ENCODE peak calls at places on chromosome 19, in five cellular contexts. M is activated CD8-positive, alpha-beta T cell treated with anti-CD3 and anti-CD28 coated beads for 36 hours; O is prostate gland; W is brain microvascular endothelial cell; R is colonic mucosa. F is an unnamed sample.

GRCh38 chr19:15317392-15318011 is 14.8 kb downstream of the BRD4 start:
- DNase-seq in M (no peak), O (no peak), W (peak), R (no peak), F (no peak)

GRCh38 chr19:39506944-39507714 is 7.8 kb upstream of the SELENOV start:
- DNase-seq in M (peak), O (no peak), W (peak), R (peak), F (no peak)

GRCh38 chr19:55133639-55134444 is 15.2 kb downstream of the TNNT1 start:
- DNase-seq in M (no peak), O (no peak), W (no peak), R (no peak), F (no peak)

GRCh38 chr19:10878253-10878652 is 6.9 kb downstream of the CARM1 start:
- DNase-seq in M (peak), O (no peak), W (no peak), R (no peak), F (no peak)

GRCh38 chr19:35661995-35662340 is 4.3 kb upstream of the UPK1A start:
- DNase-seq in M (no peak), O (no peak), W (no peak), R (no peak), F (no peak)

GRCh38 chr19:18306903-18307681 is 15.8 kb downstream of the LSM4 start:
- DNase-seq in M (peak), O (no peak), W (no peak), R (no peak), F (no peak)

GRCh38 chr19:31276831-31277230 is 72.4 kb downstream of the TSHZ3 start:
- DNase-seq in M (no peak), O (no peak), W (no peak), R (no peak), F (no peak)

GRCh38 chr19:53992815-53993214 is 1.4 kb downstream of the CACNG6 start:
- DNase-seq in M (no peak), O (no peak), W (no peak), R (no peak), F (no peak)

GRCh38 chr19:56348289-56348877 is 33.7 kb upstream of the ZSCAN5A start:
- DNase-seq in M (peak), O (no peak), W (peak), R (no peak), F (no peak)
- TF ChIP-seq CTCF in M (peak), O (no peak), W (peak), R (no peak), F (no peak)

GRCh38 chr19:45446944-45447343 is 20.9 kb upstream of the FOSB start:
- DNase-seq in M (no peak), O (peak), W (no peak), R (no peak), F (no peak)

GRCh38 chr19:45448425-45448756 is 19.4 kb upstream of the FOSB start:
- DNase-seq in M (no peak), O (no peak), W (no peak), R (no peak), F (no peak)

GRCh38 chr19:45445139-45445538 is 21.4 kb upstream of the ERCC1 start:
- DNase-seq in M (no peak), O (no peak), W (no peak), R (no peak), F (no peak)

GRCh38 chr19:45444318-45445041 is 20.8 kb upstream of the ERCC1 start:
- DNase-seq in M (peak), O (peak), W (peak), R (peak), F (peak)

DNA sequence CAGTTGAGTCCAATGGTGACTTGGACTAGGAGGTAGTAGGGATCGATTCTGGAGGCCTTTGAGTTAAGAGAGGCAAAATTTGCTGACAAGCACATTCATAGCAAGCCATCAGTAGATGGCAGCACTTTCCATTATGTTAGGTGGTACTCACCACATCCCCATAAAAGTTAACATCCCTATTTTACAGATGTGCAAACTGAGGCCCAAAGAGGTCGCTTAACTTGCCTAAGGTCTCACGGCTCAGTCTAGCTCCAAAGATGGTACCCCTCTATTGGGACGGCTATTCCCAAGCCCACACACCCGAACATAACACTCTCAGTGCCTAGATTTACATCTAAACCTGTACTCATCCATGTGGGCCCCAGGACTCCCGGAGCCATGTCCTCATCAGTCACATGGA is 21.5 kb upstream of the FOSB start:
- DNase-seq in M (peak), O (no peak), W (no peak), R (no peak), F (no peak)
- TF ChIP-seq CTCF in M (peak), O (no peak), W (peak), R (no peak), F (no peak)

DNA sequence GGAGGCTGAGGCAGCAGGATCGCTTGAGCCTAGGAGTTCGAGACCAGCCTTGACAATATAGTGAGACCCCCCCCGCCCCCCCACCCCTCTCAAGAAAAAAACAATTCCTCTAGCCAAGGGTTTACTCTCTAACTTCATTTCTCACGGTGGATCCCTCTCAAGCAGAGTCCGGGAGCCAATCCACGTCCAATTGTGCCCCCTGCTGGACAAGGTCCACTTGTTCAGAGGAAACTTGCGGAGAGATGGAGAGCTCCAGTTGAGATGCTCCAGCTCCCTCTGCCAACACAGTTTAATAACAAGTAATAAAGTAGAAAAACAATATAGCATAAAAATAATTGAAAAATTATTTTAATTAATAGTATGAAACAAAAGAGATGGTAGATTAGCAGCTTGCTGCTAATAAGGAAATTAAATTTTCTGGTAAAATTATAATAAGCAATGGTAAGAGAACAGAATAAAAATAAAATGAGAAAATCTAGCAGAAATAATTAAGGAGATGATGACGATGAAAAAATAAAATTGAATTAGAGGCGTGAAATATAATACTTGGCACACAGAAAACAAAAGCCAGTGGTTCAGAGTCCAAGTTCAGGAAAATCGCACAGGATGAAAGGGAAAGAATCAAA is 14.5 kb upstream of the SIGLEC14 start:
- DNase-seq in M (peak), O (peak), W (peak), R (peak), F (peak)
- TF ChIP-seq CTCF in M (peak), O (no peak), W (peak), R (peak), F (no peak)

GRCh38 chr19:49801966-49802661 is 11.0 kb downstream of the FUZ start:
- DNase-seq in M (no peak), O (peak), W (peak), R (peak), F (peak)
- TF ChIP-seq CTCF in M (no peak), O (peak), W (peak), R (no peak), F (no peak)

DNA sequence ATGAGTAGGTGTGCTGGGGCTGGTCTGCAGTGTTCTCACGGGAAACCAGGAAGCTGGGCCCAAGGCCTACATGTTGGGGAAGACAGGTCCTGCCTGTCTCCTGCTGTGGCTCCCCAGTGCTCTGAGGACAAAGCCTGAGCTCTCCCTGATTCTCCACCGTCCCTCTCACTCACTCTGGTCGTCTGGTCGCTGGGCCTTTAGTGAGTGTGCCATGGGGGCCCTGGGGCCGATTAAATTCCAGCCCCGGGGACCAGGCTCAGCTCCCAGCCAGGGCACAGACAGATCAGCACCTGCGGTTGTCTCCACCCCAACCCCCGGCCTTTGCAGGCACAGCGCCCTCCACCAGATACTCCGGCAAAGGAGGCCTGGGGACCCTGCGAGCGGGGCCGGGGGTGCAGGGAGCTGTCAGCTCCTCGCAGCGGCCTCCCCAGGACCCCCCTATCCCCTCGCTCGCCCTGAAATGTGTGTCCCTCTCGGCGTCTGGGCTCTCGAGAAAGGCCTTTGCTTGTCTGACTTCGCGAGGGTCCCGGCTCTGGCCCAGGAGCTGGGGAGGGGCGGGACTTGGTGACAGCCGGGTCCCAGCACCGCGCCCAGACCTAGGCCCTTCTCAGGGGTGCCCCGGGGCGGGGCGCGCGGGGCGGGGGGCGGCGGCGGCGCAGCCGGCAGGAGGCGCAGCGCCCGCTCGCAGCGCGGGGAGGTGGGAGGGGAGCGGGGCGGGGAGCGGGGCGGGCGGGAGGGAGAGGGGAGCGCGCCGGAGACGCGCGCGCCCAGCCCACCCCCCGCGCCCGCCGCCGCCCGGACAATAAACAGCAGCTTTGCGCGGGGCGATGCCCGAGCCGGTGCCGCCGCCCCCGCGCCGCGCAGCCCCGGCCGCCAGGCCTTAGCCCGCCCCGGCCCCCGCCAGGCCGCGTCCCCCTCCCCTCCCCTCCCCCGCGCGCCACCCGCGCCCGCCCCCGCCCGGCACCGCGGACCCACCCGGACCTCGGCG is at the start of gene PALM:
- DNase-seq in M (no peak), O (peak), W (no peak), R (no peak), F (no peak)
- TF ChIP-seq CTCF in M (no peak), O (peak), W (no peak), R (no peak), F (no peak)

GRCh38 chr19:3492919-3493318 is 7.6 kb downstream of the DOHH start:
- DNase-seq in M (no peak), O (no peak), W (no peak), R (no peak), F (no peak)

GRCh38 chr19:3494051-3494450 is 6.4 kb downstream of the DOHH start:
- DNase-seq in M (peak), O (no peak), W (no peak), R (no peak), F (no peak)

GRCh38 chr19:3491396-3492119 is 8.3 kb upstream of the SMIM44 start:
- DNase-seq in M (no peak), O (no peak), W (no peak), R (no peak), F (no peak)

GRCh38 chr19:3493651-3494050 is 6.8 kb downstream of the DOHH start:
- DNase-seq in M (no peak), O (no peak), W (no peak), R (no peak), F (no peak)

GRCh38 chr19:3492131-3492839 is 8.2 kb downstream of the DOHH start:
- DNase-seq in M (no peak), O (no peak), W (no peak), R (no peak), F (no peak)
- TF ChIP-seq CTCF in M (no peak), O (no peak), W (no peak), R (no peak), F (no peak)

GRCh38 chr19:13621413-13621812 is 115.1 kb upstream of the CACNA1A start:
- DNase-seq in M (peak), O (no peak), W (peak), R (no peak), F (peak)
- TF ChIP-seq CTCF in M (no peak), O (no peak), W (no peak), R (no peak), F (no peak)

GRCh38 chr19:21789761-21790160 is 22.4 kb upstream of the ZNF100 start:
- DNase-seq in M (no peak), O (no peak), W (no peak), R (no peak), F (no peak)
- TF ChIP-seq CTCF in M (no peak), O (no peak), W (no peak), R (no peak), F (no peak)

GRCh38 chr19:5967994-5968430 is 9.9 kb downstream of the RANBP3 start:
- DNase-seq in M (peak), O (peak), W (peak), R (peak), F (no peak)
- TF ChIP-seq CTCF in M (peak), O (peak), W (peak), R (peak), F (no peak)

F was measured in omental fat pad.